ENCODE peak calls at places on chromosomes 3 and 15, in nine cellular contexts. Z is cardiac fibroblast, D is GM23248, R is fibroblast of lung, X is lower lobe of right lung, P is GM06990, E is sigmoid colon, K is aorta, T is neuronal stem cell. U is an unnamed sample.

GRCh38 chr15:80977627-80978036 is 12.0 kb downstream of the MESD start:
- DNase-seq in Z (peak), D (peak), R (peak), X (peak), P (no peak), E (peak), K (peak), T (peak), U (no peak)

GRCh38 chr3:15646924-15647511 is 45.5 kb downstream of the BTD start:
- DNase-seq in Z (peak), D (peak), R (peak), X (no peak), P (no peak), E (peak), K (peak), T (no peak), U (peak)

GRCh38 chr3:99945328-99945995 is 127.8 kb downstream of the CMSS1 start:
- DNase-seq in Z (no peak), D (peak), R (no peak), X (no peak), P (no peak), E (no peak), K (no peak), T (no peak), U (no peak)

GRCh38 chr3:33911525-33912322 is 113.3 kb downstream of the PDCD6IP start:
- DNase-seq in Z (peak), D (peak), R (peak), X (no peak), P (no peak), E (no peak), K (no peak), T (no peak), U (peak)

GRCh38 chr15:99925661-99926461 is 192.6 kb upstream of the LYSMD4 start:
- DNase-seq in Z (peak), D (peak), R (peak), X (peak), P (peak), E (peak), K (peak), T (peak), U (no peak)

GRCh38 chr15:78810377-78811123 is 714 bp downstream of the ADAMTS7 start:
- DNase-seq in Z (peak), D (peak), R (peak), X (peak), P (no peak), E (peak), K (peak), T (peak), U (no peak)

GRCh38 chr3:120062474-120062873 is 31.8 kb downstream of the GSK3B start:
- DNase-seq in Z (peak), D (peak), R (peak), X (no peak), P (no peak), E (no peak), K (no peak), T (no peak), U (no peak)

GRCh38 chr3:16294854-16295253 is 29.8 kb downstream of the OXNAD1 start:
- DNase-seq in Z (no peak), D (no peak), R (no peak), X (no peak), P (no peak), E (no peak), K (no peak), T (no peak), U (no peak)

GRCh38 chr3:103112273-103112672 is 677.5 kb downstream of the ZPLD1 start:
- DNase-seq in Z (no peak), D (no peak), R (no peak), X (no peak), P (no peak), E (no peak), K (no peak), T (no peak), U (no peak)

GRCh38 chr15:42605281-42605744 is 29.9 kb downstream of the STARD9 start:
- DNase-seq in Z (peak), D (peak), R (peak), X (no peak), P (peak), E (no peak), K (no peak), T (no peak), U (no peak)

GRCh38 chr3:43852066-43852465 is 161.3 kb downstream of the ABHD5 start:
- DNase-seq in Z (peak), D (peak), R (peak), X (no peak), P (no peak), E (no peak), K (no peak), T (no peak), U (no peak)

GRCh38 chr3:31137718-31138465 is 243.4 kb upstream of the GADL1 start:
- DNase-seq in Z (no peak), D (peak), R (no peak), X (no peak), P (no peak), E (no peak), K (no peak), T (no peak), U (no peak)

GRCh38 chr15:88400069-88400468 is 67.1 kb downstream of the MRPL46 start:
- DNase-seq in Z (no peak), D (no peak), R (no peak), X (no peak), P (no peak), E (no peak), K (no peak), T (no peak), U (no peak)
- H3K4me3 ChIP-seq in Z (no peak), D (no peak), R (no peak), X (no peak), P (no peak), E (no peak), K (no peak), T (no peak), U (no peak)

DNA sequence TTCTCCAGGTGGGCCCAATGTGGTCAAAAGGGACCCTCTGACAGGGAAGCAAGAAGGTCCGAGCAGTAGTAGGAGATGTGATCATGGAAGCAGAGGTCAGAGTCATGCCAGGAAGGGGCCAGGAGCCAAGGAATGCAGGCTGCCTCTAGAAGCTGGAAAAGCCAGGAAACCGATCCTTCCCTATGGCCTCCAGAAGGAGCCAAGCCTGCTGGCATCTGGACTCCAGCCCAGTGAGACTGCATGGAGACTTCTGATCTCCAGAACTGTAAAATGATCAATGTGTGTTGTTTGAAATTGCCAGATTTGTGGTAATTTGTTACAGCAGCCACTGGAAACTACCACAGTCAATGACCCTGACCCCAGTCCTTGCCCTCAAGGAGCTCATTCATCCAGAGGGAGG is 56.8 kb upstream of the SPATA12 start:
- DNase-seq in Z (no peak), D (no peak), R (no peak), X (no peak), P (no peak), E (no peak), K (no peak), T (no peak), U (no peak)
- H3K4me3 ChIP-seq in Z (no peak), D (no peak), R (no peak), X (no peak), P (no peak), E (no peak), K (no peak), T (no peak), U (no peak)

GRCh38 chr3:53026423-53027162 is 19.3 kb downstream of the SFMBT1 start:
- DNase-seq in Z (no peak), D (no peak), R (no peak), X (no peak), P (no peak), E (no peak), K (no peak), T (no peak), U (no peak)

GRCh38 chr3:53027254-53027844 is 18.5 kb downstream of the SFMBT1 start:
- DNase-seq in Z (no peak), D (no peak), R (no peak), X (no peak), P (no peak), E (no peak), K (no peak), T (no peak), U (no peak)

GRCh38 chr3:53024315-53024714 is 21.6 kb downstream of the SFMBT1 start:
- DNase-seq in Z (no peak), D (no peak), R (no peak), X (no peak), P (no peak), E (no peak), K (no peak), T (no peak), U (no peak)

GRCh38 chr3:53023072-53023823 is 22.6 kb downstream of the SFMBT1 start:
- DNase-seq in Z (no peak), D (peak), R (no peak), X (no peak), P (no peak), E (no peak), K (no peak), T (no peak), U (no peak)

DNA sequence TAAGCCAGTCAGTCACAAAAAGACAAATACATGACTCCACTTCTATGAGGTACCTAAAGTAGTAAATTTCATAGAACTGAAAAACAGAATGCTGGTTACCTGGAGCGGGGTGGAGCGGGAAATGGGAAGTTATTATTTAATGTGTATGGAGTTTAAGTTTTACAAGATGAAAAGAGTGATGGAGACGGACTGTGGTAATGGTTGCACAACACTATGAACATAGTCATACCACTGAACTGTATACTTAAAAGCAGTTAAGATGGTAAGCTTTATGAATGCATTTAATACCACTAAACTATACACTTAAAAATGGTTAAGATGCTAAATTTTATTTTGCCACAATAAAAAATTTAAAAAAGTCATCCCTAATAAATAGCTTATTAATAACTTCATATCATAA is 23.2 kb downstream of the SFMBT1 start:
- DNase-seq in Z (no peak), D (no peak), R (no peak), X (no peak), P (no peak), E (no peak), K (no peak), T (no peak), U (no peak)
- H3K4me3 ChIP-seq in Z (no peak), D (no peak), R (no peak), X (no peak), P (no peak), E (no peak), K (no peak), T (no peak), U (no peak)

DNA sequence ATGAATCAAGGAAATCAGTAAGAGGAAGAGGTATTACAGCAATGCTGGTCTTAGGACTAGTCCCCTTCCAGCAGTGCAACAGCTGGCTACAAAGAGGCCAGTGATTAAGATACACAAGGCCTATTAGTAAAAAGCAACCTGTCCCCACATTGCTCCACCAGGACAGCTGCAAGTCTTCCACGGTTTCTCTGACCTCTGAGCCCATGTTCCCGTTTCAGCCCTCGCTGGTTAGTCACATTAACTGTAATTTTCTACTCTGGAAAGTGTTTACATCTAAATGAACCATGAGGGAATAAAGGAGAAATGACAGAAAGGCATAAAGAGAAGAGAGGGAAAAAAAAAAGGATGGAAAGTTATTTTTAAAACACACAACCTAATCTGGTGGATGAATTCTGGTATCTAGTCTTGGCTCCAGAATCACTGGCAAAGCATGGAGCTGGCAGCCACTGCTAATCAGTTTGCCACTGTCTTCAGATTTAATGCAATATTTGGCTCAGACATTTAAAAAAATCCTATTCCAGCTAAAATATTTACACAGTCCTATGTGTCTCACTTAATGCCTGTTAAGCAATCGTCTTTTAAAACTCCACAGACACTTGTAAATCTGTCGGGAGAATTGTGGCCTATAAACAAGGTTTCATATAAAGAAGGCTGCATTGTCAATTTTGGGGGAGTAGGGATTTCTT is 154.9 kb downstream of the GREM1 start:
- DNase-seq in Z (peak), D (peak), R (peak), X (no peak), P (no peak), E (peak), K (no peak), T (no peak), U (no peak)
- H3K4me3 ChIP-seq in Z (no peak), D (no peak), R (no peak), X (no peak), P (no peak), E (no peak), K (no peak), T (no peak), U (no peak)

GRCh38 chr3:12556243-12556722 is 604 bp upstream of the MKRN2 start:
- DNase-seq in Z (no peak), D (no peak), R (no peak), X (no peak), P (no peak), E (no peak), K (no peak), T (no peak), U (no peak)

GRCh38 chr3:12556723-12557471 is at the start of gene MKRN2:
- DNase-seq in Z (peak), D (peak), R (peak), X (peak), P (peak), E (peak), K (peak), T (peak), U (peak)

GRCh38 chr3:12557472-12558105 is 702 bp downstream of the MKRN2 start:
- DNase-seq in Z (peak), D (peak), R (peak), X (no peak), P (no peak), E (no peak), K (no peak), T (no peak), U (no peak)

GRCh38 chr3:12549971-12550760 is 4.9 kb upstream of the MKRN2OS start:
- DNase-seq in Z (no peak), D (no peak), R (no peak), X (no peak), P (no peak), E (no peak), K (no peak), T (no peak), U (no peak)

GRCh38 chr3:12553921-12554391 is 2.9 kb upstream of the MKRN2 start:
- DNase-seq in Z (peak), D (peak), R (peak), X (peak), P (peak), E (no peak), K (peak), T (no peak), U (no peak)
- H3K4me3 ChIP-seq in Z (peak), D (peak), R (peak), X (peak), P (peak), E (peak), K (peak), T (no peak), U (peak)

DNA sequence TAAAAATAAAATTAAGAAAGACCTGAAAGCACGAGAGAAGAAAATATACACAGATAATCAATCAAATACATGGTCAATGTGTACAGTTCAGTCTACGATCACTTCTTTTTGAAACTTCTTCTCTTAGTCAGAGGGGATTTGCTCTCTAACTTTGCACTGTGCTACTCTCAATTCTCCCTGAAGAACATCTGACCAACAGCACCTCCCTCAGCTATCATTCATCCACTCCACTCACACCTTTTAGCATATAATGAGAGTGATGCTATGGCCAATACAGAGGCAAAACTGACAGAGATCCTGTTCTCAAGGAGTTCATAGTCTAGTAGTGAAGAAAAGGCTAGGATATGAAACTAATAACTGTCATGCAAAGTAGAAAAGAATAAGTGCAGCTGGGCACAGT is 45.9 kb downstream of the P3H2 start:
- DNase-seq in Z (no peak), D (no peak), R (no peak), X (no peak), P (peak), E (no peak), K (no peak), T (no peak), U (no peak)
- H3K4me3 ChIP-seq in Z (no peak), D (no peak), R (no peak), X (no peak), P (no peak), E (no peak), K (no peak), T (no peak), U (no peak)

GRCh38 chr15:70703483-70703882 is 59.9 kb downstream of the UACA start:
- DNase-seq in Z (peak), D (peak), R (no peak), X (no peak), P (no peak), E (no peak), K (no peak), T (no peak), U (no peak)
- H3K4me3 ChIP-seq in Z (no peak), D (no peak), R (no peak), X (no peak), P (no peak), E (no peak), K (peak), T (no peak), U (no peak)

DNA sequence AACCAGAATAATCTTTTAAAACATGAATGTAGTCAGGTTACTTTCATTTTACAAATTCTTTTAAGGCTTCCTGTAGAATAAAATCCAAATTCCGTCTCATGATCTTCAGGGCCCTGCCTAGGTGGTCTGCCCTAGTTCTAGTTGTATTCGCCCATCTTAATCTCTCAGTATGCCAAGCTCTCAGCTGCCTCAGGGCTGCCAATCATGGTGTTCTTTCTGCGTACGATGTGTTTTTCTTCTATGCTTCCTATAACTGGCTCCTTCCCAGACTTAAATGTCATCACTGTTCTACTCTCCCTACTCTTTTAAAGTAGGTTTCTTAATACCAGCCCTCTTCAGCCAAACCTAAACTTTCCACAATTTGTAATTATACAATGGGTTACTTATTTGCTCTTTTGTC is 107.4 kb downstream of the GREM1 start:
- DNase-seq in Z (peak), D (peak), R (peak), X (no peak), P (no peak), E (no peak), K (no peak), T (no peak), U (no peak)
- H3K4me3 ChIP-seq in Z (no peak), D (peak), R (no peak), X (no peak), P (no peak), E (no peak), K (no peak), T (no peak), U (no peak)

GRCh38 chr15:83207622-83208356 is at the start of gene HDGFL3:
- DNase-seq in Z (peak), D (peak), R (peak), X (peak), P (peak), E (peak), K (peak), T (peak), U (no peak)

GRCh38 chr15:83204697-83205096 is 2.9 kb downstream of the HDGFL3 start:
- DNase-seq in Z (no peak), D (no peak), R (no peak), X (no peak), P (no peak), E (no peak), K (no peak), T (no peak), U (no peak)

GRCh38 chr15:83206971-83207621 is 527 bp downstream of the HDGFL3 start:
- DNase-seq in Z (peak), D (peak), R (peak), X (peak), P (peak), E (peak), K (peak), T (peak), U (no peak)

GRCh38 chr15:83206387-83206970 is 1.1 kb downstream of the HDGFL3 start:
- DNase-seq in Z (peak), D (peak), R (peak), X (no peak), P (no peak), E (peak), K (no peak), T (no peak), U (no peak)

DNA sequence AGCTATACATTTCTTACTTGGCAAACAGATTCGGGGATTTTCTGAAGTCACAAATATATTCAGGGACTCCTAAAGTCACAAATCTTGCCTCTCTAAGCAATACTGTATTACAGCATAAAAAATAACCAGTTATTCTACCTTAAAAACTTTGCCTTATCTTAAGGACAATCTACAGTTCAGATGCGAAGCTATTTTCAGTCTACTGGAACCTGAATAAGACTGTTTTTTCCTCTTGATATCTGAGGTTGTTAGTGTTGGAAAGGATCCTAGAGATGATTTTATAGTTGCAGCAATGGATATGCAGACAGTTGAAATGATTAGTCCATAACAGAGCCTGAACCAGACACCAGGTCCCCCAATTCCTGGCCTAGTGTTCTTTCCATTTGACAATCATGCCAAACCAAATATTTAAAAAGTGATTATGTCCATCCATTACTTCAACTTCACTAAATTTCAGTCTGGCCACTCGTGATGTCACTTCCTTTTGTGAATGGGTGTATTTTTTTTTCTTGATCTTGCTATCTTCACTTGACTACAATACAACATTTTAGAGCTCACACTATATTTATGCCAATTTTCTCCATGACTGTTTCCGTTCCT is 1.8 kb downstream of the HDGFL3 start:
- DNase-seq in Z (peak), D (peak), R (peak), X (no peak), P (no peak), E (no peak), K (no peak), T (no peak), U (peak)
- H3K4me3 ChIP-seq in Z (peak), D (peak), R (peak), X (peak), P (peak), E (peak), K (peak), T (peak), U (peak)

DNA sequence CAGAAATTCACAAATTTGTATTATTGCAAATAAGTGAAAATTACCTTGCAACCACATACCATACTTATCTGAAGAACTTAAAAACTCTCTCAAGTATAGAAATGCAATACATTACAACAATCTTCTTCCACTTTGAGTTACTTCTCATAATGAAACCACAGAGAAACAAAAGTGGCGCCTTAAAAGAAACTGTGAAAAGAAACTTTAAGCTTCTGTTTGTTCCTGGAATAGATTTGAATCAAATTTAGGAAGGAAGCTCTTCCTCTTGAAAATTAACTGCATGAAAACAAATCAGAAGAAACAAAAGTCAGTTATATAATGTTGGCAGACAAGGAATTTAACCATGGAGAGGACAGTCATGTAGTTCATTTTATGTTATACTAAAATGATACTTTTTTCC is 57.5 kb upstream of the TNFSF10 start:
- DNase-seq in Z (no peak), D (no peak), R (no peak), X (no peak), P (peak), E (no peak), K (no peak), T (no peak), U (no peak)
- H3K4me3 ChIP-seq in Z (no peak), D (no peak), R (no peak), X (no peak), P (no peak), E (no peak), K (no peak), T (no peak), U (no peak)